ENCODE peak calls at places on chromosomes 5 and 9, in nine cellular contexts. H is lung; W is astrocyte; K is BJ; U is psoas muscle; L is CD8-positive, alpha-beta memory T cell; J is HAP-1; S is IMR-90; N is HFF-Myc. T is an unnamed sample.

GRCh38 chr9:110769667-110770066 is 101.1 kb downstream of the MUSK start:
- DNase-seq in H (no peak), W (peak), L (no peak), S (peak), N (no peak), K (no peak), J (no peak), U (no peak), T (no peak)

GRCh38 chr9:92429866-92430265 is 5.6 kb upstream of the OMD start:
- DNase-seq in L (no peak), J (no peak), K (no peak), U (no peak), S (no peak), N (no peak), W (no peak), H (no peak), T (no peak)

GRCh38 chr9:94086468-94086867 is 2.2 kb downstream of the PTPDC1 start:
- DNase-seq in U (no peak), J (no peak), L (no peak), N (no peak), K (no peak), W (peak), H (no peak), S (peak), T (no peak)

GRCh38 chr5:177309351-177310191 is 2.1 kb downstream of the MXD3 start:
- DNase-seq in K (no peak), J (peak), L (peak), N (peak), S (peak), W (peak), H (peak), U (peak), T (no peak)

GRCh38 chr5:35754481-35754880 is 102.2 kb upstream of the IL7R start:
- DNase-seq in K (no peak), W (no peak), S (no peak), N (no peak), U (no peak), H (no peak), L (no peak), J (peak), T (no peak)

GRCh38 chr5:33997331-33997983 is 10.4 kb downstream of the AMACR start:
- DNase-seq in S (peak), J (peak), U (peak), H (peak), K (peak), W (peak), N (peak), L (peak), T (no peak)

GRCh38 chr5:83914199-83914598 is 193.5 kb upstream of the HAPLN1 start:
- DNase-seq in N (no peak), U (no peak), L (no peak), J (no peak), H (no peak), W (peak), K (no peak), S (peak), T (no peak)

GRCh38 chr9:135884328-135885035 is 22.9 kb downstream of the CAMSAP1 start:
- DNase-seq in U (no peak), L (no peak), N (no peak), W (peak), S (peak), K (no peak), H (no peak), J (no peak), T (no peak)

GRCh38 chr9:83544002-83544698 is 5.9 kb upstream of the FRMD3 start:
- DNase-seq in W (peak), U (peak), K (peak), J (peak), H (no peak), L (no peak), N (peak), S (peak), T (no peak)

DNA sequence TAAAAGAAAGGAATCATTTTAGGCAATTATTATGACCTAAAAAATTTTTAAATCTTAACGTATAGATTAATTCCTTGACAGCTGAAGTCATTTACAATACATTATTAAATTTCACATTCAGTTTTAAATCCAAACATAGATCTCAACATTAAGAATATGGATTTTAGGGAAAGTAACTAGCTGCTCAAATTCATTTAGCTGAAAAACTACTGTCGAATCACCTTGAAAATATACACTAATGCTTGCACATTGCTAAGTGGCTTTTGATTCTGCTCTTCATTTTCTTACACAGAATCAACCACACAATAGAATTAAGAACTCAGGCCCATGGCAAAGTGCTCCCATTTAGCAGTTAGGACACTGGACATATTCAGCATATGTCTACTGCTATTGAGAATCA is 454.2 kb downstream of the RAB3C start:
- DNase-seq in L (no peak), U (no peak), K (no peak), J (no peak), N (no peak), S (no peak), H (no peak), W (no peak), T (no peak)
- H3K4me3 ChIP-seq in L (peak), U (peak), K (no peak), J (no peak), N (peak), S (peak), H (no peak), W (no peak), T (peak)

DNA sequence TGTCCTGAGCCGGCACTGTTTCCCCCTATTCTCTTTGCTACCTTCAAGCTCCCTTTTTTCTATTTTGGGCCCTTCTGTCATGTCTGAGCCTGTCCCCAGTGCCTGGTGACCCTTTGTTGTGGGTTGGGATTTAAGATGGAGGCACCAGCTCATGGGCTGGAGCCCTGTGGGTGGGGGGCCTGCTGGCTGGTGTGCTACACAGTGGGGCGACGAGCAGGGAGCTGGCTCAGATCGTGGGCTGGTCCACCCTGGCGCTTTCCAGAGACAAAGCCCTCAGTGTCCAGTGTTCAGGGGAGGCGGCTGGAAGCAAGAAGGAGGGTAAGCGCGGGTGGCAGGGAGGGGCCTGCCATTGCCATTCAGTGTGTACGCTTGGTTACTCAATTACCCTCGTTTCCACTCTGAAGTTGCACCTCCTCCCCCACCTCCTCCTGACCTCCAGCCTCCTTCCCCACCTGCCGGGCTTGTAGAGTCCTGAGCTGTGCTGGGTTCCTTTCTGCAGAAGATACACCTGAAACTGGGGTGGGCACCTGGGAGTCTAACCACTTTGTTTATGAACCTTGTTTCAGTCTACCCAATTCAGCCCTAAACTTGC is 49.8 kb downstream of the MVB12B start:
- DNase-seq in W (no peak), K (no peak), S (no peak), N (no peak), H (no peak), U (no peak), J (peak), L (no peak), T (no peak)
- H3K4me3 ChIP-seq in W (no peak), K (no peak), S (no peak), N (no peak), H (no peak), U (no peak), J (no peak), L (no peak), T (no peak)

GRCh38 chr5:16934123-16934522 is 2.0 kb downstream of the MYO10 start:
- DNase-seq in K (no peak), L (no peak), N (no peak), H (peak), J (peak), U (peak), W (no peak), S (peak), T (peak)

GRCh38 chr5:16932401-16932800 is 3.7 kb downstream of the MYO10 start:
- DNase-seq in L (no peak), J (no peak), W (no peak), N (no peak), K (no peak), S (no peak), H (no peak), U (no peak), T (no peak)

GRCh38 chr5:16931334-16932110 is 4.6 kb downstream of the MYO10 start:
- DNase-seq in N (no peak), U (no peak), L (no peak), S (no peak), H (peak), J (no peak), K (no peak), W (peak), T (no peak)

GRCh38 chr5:16934669-16935068 is 1.4 kb downstream of the MYO10 start:
- DNase-seq in S (peak), L (no peak), H (no peak), U (no peak), W (peak), N (no peak), J (no peak), K (no peak), T (no peak)

GRCh38 chr5:16933337-16933736 is 2.8 kb downstream of the MYO10 start:
- DNase-seq in J (no peak), K (no peak), L (no peak), S (no peak), W (no peak), U (no peak), H (no peak), N (no peak), T (no peak)
- H3K4me3 ChIP-seq in J (peak), K (peak), L (no peak), S (peak), W (peak), U (peak), H (no peak), N (peak), T (peak)

DNA sequence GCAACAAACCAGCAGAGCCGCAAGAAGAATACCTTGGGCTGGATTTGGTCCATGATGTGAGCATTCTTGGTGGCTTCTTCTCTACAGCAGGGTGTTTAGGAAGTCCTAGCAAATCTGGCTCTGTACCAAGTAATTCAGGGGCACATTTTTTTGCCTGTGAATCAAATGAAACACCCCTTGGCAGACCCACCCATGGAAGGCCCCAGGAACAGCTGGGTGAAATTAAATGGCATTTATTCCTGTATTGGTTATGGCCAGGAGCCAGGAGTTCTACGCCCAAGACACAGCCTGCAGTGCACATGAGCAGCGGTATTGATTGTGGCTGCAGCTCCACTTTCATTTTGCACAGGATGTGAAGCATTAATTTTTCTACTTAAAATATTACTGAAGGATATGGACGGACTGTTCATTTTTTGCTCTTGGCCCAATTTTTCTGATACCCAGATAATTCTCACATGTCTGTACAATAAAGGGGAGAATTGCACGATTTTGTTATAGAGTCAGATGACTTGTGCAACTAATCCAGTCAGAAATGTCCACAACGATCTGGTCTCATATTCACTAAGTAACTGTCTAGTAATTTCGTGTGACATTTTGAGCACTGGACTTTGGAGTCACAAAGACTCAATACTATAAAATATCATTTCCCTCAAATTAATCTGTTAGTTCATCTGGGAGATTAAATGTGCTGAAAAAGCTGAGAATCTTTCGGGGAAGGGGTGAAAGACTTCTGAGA is 120.7 kb upstream of the APC start:
- DNase-seq in K (no peak), N (no peak), W (no peak), H (no peak), L (no peak), J (no peak), U (no peak), S (no peak), T (no peak)
- H3K4me3 ChIP-seq in K (no peak), N (no peak), W (no peak), H (no peak), L (no peak), J (no peak), U (no peak), S (no peak), T (peak)

GRCh38 chr5:88895681-88896501 is 12.9 kb upstream of the MEF2C start:
- DNase-seq in L (no peak), H (no peak), N (no peak), W (no peak), S (no peak), J (no peak), U (peak), K (no peak), T (no peak)
- H3K4me3 ChIP-seq in L (no peak), H (no peak), N (no peak), W (no peak), S (no peak), J (no peak), U (peak), K (no peak), T (no peak)

GRCh38 chr9:70363760-70364159 is 50.7 kb downstream of the KLF9 start:
- DNase-seq in J (no peak), S (no peak), N (no peak), L (no peak), U (no peak), K (no peak), W (no peak), H (no peak), T (no peak)

GRCh38 chr9:70367305-70367930 is 47.0 kb downstream of the KLF9 start:
- DNase-seq in S (no peak), U (no peak), L (no peak), W (no peak), N (no peak), K (no peak), J (no peak), H (no peak), T (no peak)

GRCh38 chr9:70362952-70363351 is 51.5 kb downstream of the KLF9 start:
- DNase-seq in W (no peak), H (no peak), J (no peak), K (no peak), U (no peak), L (no peak), N (no peak), S (peak), T (no peak)
- H3K4me3 ChIP-seq in W (no peak), H (no peak), J (no peak), K (no peak), U (no peak), L (no peak), N (no peak), S (no peak), T (no peak)

GRCh38 chr9:134647359-134648115 is 5.9 kb downstream of the COL5A1 start:
- DNase-seq in L (no peak), U (peak), J (no peak), W (no peak), K (no peak), S (no peak), N (no peak), H (no peak), T (no peak)

GRCh38 chr9:134651226-134651905 is 9.8 kb downstream of the COL5A1 start:
- DNase-seq in S (no peak), W (no peak), U (no peak), K (no peak), H (no peak), L (no peak), N (no peak), J (no peak), T (no peak)

GRCh38 chr9:134650431-134651190 is 9.0 kb downstream of the COL5A1 start:
- DNase-seq in L (no peak), W (no peak), H (no peak), N (no peak), K (no peak), U (no peak), J (no peak), S (no peak), T (no peak)

GRCh38 chr9:134645607-134646365 is 4.2 kb downstream of the COL5A1 start:
- DNase-seq in H (no peak), U (peak), S (no peak), N (no peak), L (no peak), W (no peak), K (no peak), J (no peak), T (no peak)

GRCh38 chr9:134648701-134649525 is 7.3 kb downstream of the COL5A1 start:
- DNase-seq in K (no peak), N (no peak), J (no peak), W (peak), H (no peak), U (peak), S (peak), L (no peak), T (no peak)
- H3K4me3 ChIP-seq in K (no peak), N (no peak), J (no peak), W (peak), H (no peak), U (no peak), S (no peak), L (no peak), T (no peak)

DNA sequence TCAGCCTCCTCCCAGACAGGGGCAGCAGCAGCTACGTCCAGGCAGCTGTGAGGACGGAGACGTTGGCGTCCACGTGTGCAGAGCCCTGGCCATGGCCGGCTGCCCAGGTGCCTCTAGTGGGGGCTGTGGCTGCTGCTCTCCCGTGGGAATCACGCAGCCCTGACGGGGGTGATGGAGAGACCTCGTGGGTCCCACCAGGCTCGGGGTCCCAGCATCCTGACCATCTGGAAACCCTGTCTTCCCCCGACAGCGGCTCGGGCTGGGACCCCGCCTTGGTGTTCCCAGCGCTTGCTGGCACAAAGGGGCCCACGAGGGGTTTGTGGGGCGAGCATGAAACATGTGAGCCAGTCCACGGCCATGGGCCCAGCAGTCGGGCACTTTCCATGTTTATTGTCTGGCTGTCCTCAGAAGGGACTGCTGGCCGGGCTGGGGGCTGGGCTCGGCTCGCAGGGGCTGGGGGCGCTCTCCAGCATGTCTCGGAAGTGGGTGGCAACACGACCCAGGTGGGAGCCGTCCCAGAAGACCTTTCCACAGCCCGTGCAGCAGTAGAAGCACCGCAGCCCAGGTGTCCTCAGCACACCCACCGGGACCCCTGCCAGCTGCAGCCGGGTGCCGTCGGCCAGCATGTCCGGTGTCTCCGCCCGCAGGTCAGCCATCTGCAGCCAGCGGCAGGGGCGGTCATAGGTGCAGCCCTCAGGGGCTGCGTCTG is 4.6 kb upstream of the NRARP start:
- DNase-seq in J (no peak), H (no peak), K (no peak), U (peak), S (no peak), L (no peak), N (no peak), W (no peak), T (no peak)
- H3K4me3 ChIP-seq in J (no peak), H (no peak), K (no peak), U (peak), S (no peak), L (no peak), N (no peak), W (no peak), T (no peak)

GRCh38 chr9:16544842-16545241 is 325.6 kb downstream of the BNC2 start:
- DNase-seq in S (no peak), K (no peak), L (no peak), J (no peak), H (no peak), U (no peak), W (no peak), N (no peak), T (no peak)

GRCh38 chr9:16543691-16544090 is 326.8 kb downstream of the BNC2 start:
- DNase-seq in L (no peak), U (no peak), J (no peak), S (peak), K (no peak), W (no peak), H (no peak), N (no peak), T (no peak)

GRCh38 chr9:16543225-16543624 is 327.2 kb downstream of the BNC2 start:
- DNase-seq in W (no peak), H (no peak), U (no peak), L (no peak), N (no peak), K (no peak), J (no peak), S (no peak), T (no peak)

GRCh38 chr9:16542290-16542689 is 328.2 kb downstream of the BNC2 start:
- DNase-seq in S (no peak), N (no peak), H (no peak), U (no peak), W (no peak), J (no peak), L (no peak), K (no peak), T (no peak)

GRCh38 chr9:16540996-16541668 is 329.3 kb downstream of the BNC2 start:
- DNase-seq in J (no peak), W (peak), H (no peak), S (peak), U (no peak), L (no peak), N (no peak), K (no peak), T (no peak)
- H3K4me3 ChIP-seq in J (no peak), W (no peak), H (no peak), S (no peak), U (no peak), L (no peak), N (no peak), K (no peak), T (no peak)

T was measured in SK-N-MC.